ENCODE peak calls at places on chromosomes 3 and 15, in eight cellular contexts. V, H, D, I, X, J, W and T are unnamed samples.

GRCh38 chr3:194491996-194492395 is 5.2 kb upstream of the ATP13A3 start:
- DNase-seq in V (no peak), H (no peak), D (no peak), I (no peak), X (no peak), J (no peak), W (no peak), T (no peak)

GRCh38 chr3:99526927-99527326 is 111.5 kb upstream of the COL8A1 start:
- DNase-seq in V (no peak), H (no peak), D (no peak), I (no peak), X (no peak), J (peak), W (no peak), T (no peak)

GRCh38 chr15:41125950-41126642 is 10.0 kb upstream of the INO80 start:
- DNase-seq in V (no peak), H (no peak), D (no peak), I (no peak), X (no peak), J (no peak), W (no peak), T (no peak)

GRCh38 chr3:53804697-53805462 is 41.3 kb downstream of the CHDH start:
- DNase-seq in V (no peak), H (peak), D (peak), I (no peak), X (peak), J (peak), W (no peak), T (peak)

GRCh38 chr3:16474304-16474703 is 39.2 kb downstream of the RFTN1 start:
- DNase-seq in V (no peak), H (peak), D (peak), I (no peak), X (no peak), J (peak), W (no peak), T (no peak)

GRCh38 chr3:154758109-154758868 is 321.8 kb upstream of the MME start:
- DNase-seq in V (no peak), H (peak), D (peak), I (no peak), X (peak), J (peak), W (no peak), T (peak)

GRCh38 chr15:31279221-31280036 is 47.2 kb upstream of the KLF13 start:
- DNase-seq in V (no peak), H (no peak), D (peak), I (no peak), X (no peak), J (no peak), W (no peak), T (no peak)

GRCh38 chr15:100892013-100892355 is 12.4 kb downstream of the ALDH1A3 start:
- DNase-seq in V (no peak), H (no peak), D (no peak), I (no peak), X (no peak), J (no peak), W (no peak), T (no peak)

GRCh38 chr3:189602471-189602870 is 28.7 kb upstream of the TP63 start:
- DNase-seq in V (no peak), H (no peak), D (no peak), I (no peak), X (no peak), J (no peak), W (no peak), T (no peak)

GRCh38 chr3:153350420-153350819 is 188.4 kb downstream of the RAP2B start:
- DNase-seq in V (no peak), H (peak), D (peak), I (no peak), X (peak), J (peak), W (no peak), T (no peak)

GRCh38 chr15:88243895-88244787 is 12.4 kb downstream of the NTRK3 start:
- DNase-seq in V (no peak), H (peak), D (peak), I (no peak), X (no peak), J (peak), W (no peak), T (no peak)